ENCODE peak calls at places on chromosomes 12 and 14, in six cellular contexts. One of them, this sample, is unnamed.
A peak's percentile ranks its signal among the peaks of the same experiment; 100 is the strongest.

GRCh38 chr12:25500651-25501050 is 52.4 kb downstream of the LMNTD1 start:
- DNase-seq in K562: no peak
- DNase-seq in IMR-90: no peak
- DNase-seq in HepG2: no peak
- DNase-seq in GM12878: no peak
- DNase-seq in H1: no peak
- DNase-seq in this sample: no peak

GRCh38 chr14:34539407-34540180 is at the start of gene EAPP:
- DNase-seq in IMR-90: peak; percentile 97
- DNase-seq in HepG2: peak; percentile 100
- DNase-seq in H1: peak; percentile 91
- DNase-seq in K562: peak; percentile 96
- DNase-seq in GM12878: peak; percentile 80
- DNase-seq in this sample: peak; percentile 93

GRCh38 chr14:54253195-54253947 is 143.4 kb upstream of the CDKN3 start:
- DNase-seq in K562: no peak
- DNase-seq in HepG2: peak; percentile 30
- DNase-seq in H1: no peak
- DNase-seq in IMR-90: peak; percentile 89
- DNase-seq in GM12878: no peak
- DNase-seq in this sample: peak; percentile 33

GRCh38 chr12:18382486-18382885 is 121.2 kb downstream of the PIK3C2G start:
- DNase-seq in K562: no peak
- DNase-seq in HepG2: no peak
- DNase-seq in IMR-90: peak; percentile 49
- DNase-seq in H1: no peak
- DNase-seq in GM12878: no peak
- DNase-seq in this sample: no peak

GRCh38 chr12:2877959-2878732 is 1.1 kb downstream of the RHNO1 start:
- DNase-seq in K562: peak; percentile 44
- DNase-seq in H1: no peak
- DNase-seq in GM12878: no peak
- DNase-seq in HepG2: no peak
- DNase-seq in IMR-90: peak; percentile 53
- DNase-seq in this sample: no peak

GRCh38 chr14:69571879-69572633 is 2.6 kb downstream of the CCDC177 start:
- DNase-seq in IMR-90: peak; percentile 15
- DNase-seq in K562: peak; percentile 16
- DNase-seq in H1: peak; percentile 69
- DNase-seq in HepG2: peak; percentile 17
- DNase-seq in GM12878: no peak
- DNase-seq in this sample: no peak

GRCh38 chr14:76810953-76811400 is 1.7 kb downstream of the ANGEL1 start:
- DNase-seq in GM12878: no peak
- DNase-seq in K562: peak; percentile 55
- DNase-seq in IMR-90: peak; percentile 34
- DNase-seq in HepG2: peak; percentile 80
- DNase-seq in H1: no peak
- DNase-seq in this sample: peak; percentile 38

GRCh38 chr12:118020036-118020435 is 3.5 kb downstream of the RFC5 start:
- DNase-seq in K562: no peak
- DNase-seq in IMR-90: no peak
- DNase-seq in GM12878: no peak
- DNase-seq in H1: no peak
- DNase-seq in HepG2: no peak
- DNase-seq in this sample: no peak

GRCh38 chr14:78491015-78491414 is 320.8 kb downstream of the NRXN3 start:
- DNase-seq in HepG2: no peak
- DNase-seq in IMR-90: no peak
- DNase-seq in H1: no peak
- DNase-seq in K562: no peak
- DNase-seq in GM12878: no peak
- DNase-seq in this sample: no peak

GRCh38 chr12:93847517-93848452 is 170.6 kb downstream of the CRADD start:
- DNase-seq in H1: no peak
- DNase-seq in IMR-90: no peak
- DNase-seq in GM12878: peak; percentile 82
- DNase-seq in K562: no peak
- DNase-seq in HepG2: no peak
- DNase-seq in this sample: no peak

GRCh38 chr14:60161176-60162107 is 3.8 kb downstream of the DHRS7 start:
- DNase-seq in IMR-90: peak; percentile 18
- DNase-seq in K562: no peak
- DNase-seq in GM12878: no peak
- DNase-seq in HepG2: peak; percentile 38
- DNase-seq in H1: no peak
- DNase-seq in this sample: no peak

GRCh38 chr12:46401703-46402102 is 29.1 kb upstream of the SLC38A2 start:
- DNase-seq in H1: no peak
- DNase-seq in GM12878: no peak
- DNase-seq in K562: no peak
- DNase-seq in HepG2: no peak
- DNase-seq in IMR-90: peak; percentile 58
- DNase-seq in this sample: no peak

GRCh38 chr14:74549588-74549987 is 56.0 kb downstream of the ISCA2 start:
- DNase-seq in HepG2: no peak
- DNase-seq in H1: no peak
- DNase-seq in GM12878: no peak
- DNase-seq in IMR-90: no peak
- DNase-seq in K562: no peak
- DNase-seq in this sample: no peak

GRCh38 chr14:104926619-104927431 is 2.1 kb downstream of the PLD4 start:
- DNase-seq in H1: no peak
- DNase-seq in IMR-90: no peak
- DNase-seq in K562: no peak
- DNase-seq in GM12878: peak; percentile 88
- DNase-seq in HepG2: no peak
- DNase-seq in this sample: no peak

GRCh38 chr12:117105902-117106301 is 6.7 kb upstream of the TESC start:
- DNase-seq in H1: no peak
- DNase-seq in GM12878: peak; percentile 51
- DNase-seq in K562: no peak
- DNase-seq in HepG2: peak; percentile 56
- DNase-seq in IMR-90: no peak
- DNase-seq in this sample: no peak

GRCh38 chr12:3828888-3829287 is 44.3 kb downstream of the PARP11 start:
- DNase-seq in HepG2: no peak
- DNase-seq in K562: no peak
- DNase-seq in GM12878: no peak
- DNase-seq in H1: no peak
- DNase-seq in IMR-90: no peak
- DNase-seq in this sample: no peak

GRCh38 chr12:108063192-108063591 is 65.9 kb upstream of the WSCD2 start:
- DNase-seq in H1: no peak
- DNase-seq in GM12878: no peak
- DNase-seq in K562: peak; percentile 66
- DNase-seq in IMR-90: no peak
- DNase-seq in HepG2: peak; percentile 13
- DNase-seq in this sample: no peak

GRCh38 chr14:50647282-50647681 is 20.8 kb downstream of the SAV1 start:
- DNase-seq in H1: no peak
- DNase-seq in GM12878: peak; percentile 45
- DNase-seq in IMR-90: no peak
- DNase-seq in K562: no peak
- DNase-seq in HepG2: no peak
- DNase-seq in this sample: no peak

GRCh38 chr12:104668274-104668718 is 211.5 kb downstream of the CHST11 start:
- DNase-seq in GM12878: no peak
- DNase-seq in IMR-90: peak; percentile 62
- DNase-seq in H1: no peak
- DNase-seq in HepG2: no peak
- DNase-seq in K562: peak; percentile 38
- DNase-seq in this sample: no peak

GRCh38 chr12:129064201-129064881 is 211.1 kb downstream of the GLT1D1 start:
- DNase-seq in K562: no peak
- DNase-seq in HepG2: no peak
- DNase-seq in H1: no peak
- DNase-seq in IMR-90: no peak
- DNase-seq in GM12878: no peak
- DNase-seq in this sample: no peak

GRCh38 chr14:59022144-59022543 is 166.3 kb upstream of the DAAM1 start:
- DNase-seq in GM12878: no peak
- DNase-seq in HepG2: no peak
- DNase-seq in H1: no peak
- DNase-seq in K562: no peak
- DNase-seq in IMR-90: no peak
- DNase-seq in this sample: no peak

GRCh38 chr12:128606040-128606439 is 217.7 kb downstream of the SLC15A4 start:
- DNase-seq in GM12878: no peak
- DNase-seq in K562: no peak
- DNase-seq in H1: no peak
- DNase-seq in IMR-90: no peak
- DNase-seq in HepG2: no peak
- DNase-seq in this sample: no peak

GRCh38 chr14:67690011-67690410 is 5.6 kb downstream of the RDH11 start:
- DNase-seq in GM12878: no peak
- DNase-seq in IMR-90: no peak
- DNase-seq in K562: no peak
- DNase-seq in H1: no peak
- DNase-seq in HepG2: no peak
- DNase-seq in this sample: no peak

GRCh38 chr14:67698179-67698578 is 2.6 kb upstream of the RDH11 start:
- DNase-seq in H1: no peak
- DNase-seq in HepG2: no peak
- DNase-seq in GM12878: no peak
- DNase-seq in IMR-90: no peak
- DNase-seq in K562: no peak
- DNase-seq in this sample: no peak

GRCh38 chr14:67694791-67695393 is 672 bp downstream of the RDH11 start:
- DNase-seq in IMR-90: peak; percentile 95
- DNase-seq in HepG2: peak; percentile 92
- DNase-seq in H1: peak; percentile 62
- DNase-seq in GM12878: peak; percentile 76
- DNase-seq in K562: peak; percentile 88
- DNase-seq in this sample: peak; percentile 95

GRCh38 chr14:67697006-67697405 is 1.4 kb upstream of the RDH11 start:
- DNase-seq in K562: no peak
- DNase-seq in HepG2: no peak
- DNase-seq in IMR-90: no peak
- DNase-seq in H1: no peak
- DNase-seq in GM12878: no peak
- DNase-seq in this sample: no peak

GRCh38 chr14:67695394-67695949 is at the start of gene RDH11:
- DNase-seq in GM12878: peak; percentile 50
- DNase-seq in HepG2: peak; percentile 90
- DNase-seq in H1: peak; percentile 86
- DNase-seq in K562: peak; percentile 86
- DNase-seq in IMR-90: peak; percentile 89
- DNase-seq in this sample: peak; percentile 94
- TF ChIP-seq POLR2A in GM12878: peak; percentile 91
- TF ChIP-seq POLR2A in HepG2: peak; percentile 97
- TF ChIP-seq POLR2A in H1: peak; percentile 95
- TF ChIP-seq POLR2A in K562: peak; percentile 82
- TF ChIP-seq POLR2A in IMR-90: peak; percentile 92
- TF ChIP-seq POLR2A in this sample: peak; percentile 94

GRCh38 chr12:119249441-119249840 is 70.7 kb downstream of the HSPB8 start:
- DNase-seq in H1: no peak
- DNase-seq in IMR-90: no peak
- DNase-seq in GM12878: no peak
- DNase-seq in K562: no peak
- DNase-seq in HepG2: no peak
- DNase-seq in this sample: no peak

GRCh38 chr12:119247720-119248043 is 69.0 kb downstream of the HSPB8 start:
- DNase-seq in HepG2: no peak
- DNase-seq in IMR-90: no peak
- DNase-seq in H1: no peak
- DNase-seq in GM12878: no peak
- DNase-seq in K562: no peak
- DNase-seq in this sample: no peak

GRCh38 chr12:119247007-119247719 is 68.4 kb downstream of the HSPB8 start:
- DNase-seq in HepG2: no peak
- DNase-seq in K562: no peak
- DNase-seq in IMR-90: no peak
- DNase-seq in GM12878: no peak
- DNase-seq in H1: no peak
- DNase-seq in this sample: no peak

GRCh38 chr12:119241049-119241448 is 62.3 kb downstream of the HSPB8 start:
- DNase-seq in K562: no peak
- DNase-seq in H1: no peak
- DNase-seq in HepG2: no peak
- DNase-seq in IMR-90: no peak
- DNase-seq in GM12878: no peak
- DNase-seq in this sample: no peak

GRCh38 chr12:119245904-119246494 is 67.3 kb downstream of the HSPB8 start:
- DNase-seq in HepG2: peak; percentile 20
- DNase-seq in H1: no peak
- DNase-seq in K562: no peak
- DNase-seq in IMR-90: no peak
- DNase-seq in GM12878: no peak
- DNase-seq in this sample: no peak
- TF ChIP-seq RFX5 in HepG2: no peak
- TF ChIP-seq RFX5 in H1: no peak
- TF ChIP-seq RFX5 in K562: no peak
- TF ChIP-seq RFX5 in IMR-90: no peak
- TF ChIP-seq RFX5 in GM12878: no peak
- TF ChIP-seq RFX5 in this sample: no peak

GRCh38 chr12:92034858-92035401 is 110.7 kb downstream of the BTG1 start:
- DNase-seq in HepG2: peak; percentile 44
- DNase-seq in GM12878: peak; percentile 99
- DNase-seq in H1: no peak
- DNase-seq in IMR-90: peak; percentile 91
- DNase-seq in K562: peak; percentile 16
- DNase-seq in this sample: peak; percentile 24
- TF ChIP-seq POLR2A in HepG2: no peak
- TF ChIP-seq POLR2A in GM12878: peak; percentile 36
- TF ChIP-seq POLR2A in H1: no peak
- TF ChIP-seq POLR2A in IMR-90: no peak
- TF ChIP-seq POLR2A in K562: no peak
- TF ChIP-seq POLR2A in this sample: no peak

DNA sequence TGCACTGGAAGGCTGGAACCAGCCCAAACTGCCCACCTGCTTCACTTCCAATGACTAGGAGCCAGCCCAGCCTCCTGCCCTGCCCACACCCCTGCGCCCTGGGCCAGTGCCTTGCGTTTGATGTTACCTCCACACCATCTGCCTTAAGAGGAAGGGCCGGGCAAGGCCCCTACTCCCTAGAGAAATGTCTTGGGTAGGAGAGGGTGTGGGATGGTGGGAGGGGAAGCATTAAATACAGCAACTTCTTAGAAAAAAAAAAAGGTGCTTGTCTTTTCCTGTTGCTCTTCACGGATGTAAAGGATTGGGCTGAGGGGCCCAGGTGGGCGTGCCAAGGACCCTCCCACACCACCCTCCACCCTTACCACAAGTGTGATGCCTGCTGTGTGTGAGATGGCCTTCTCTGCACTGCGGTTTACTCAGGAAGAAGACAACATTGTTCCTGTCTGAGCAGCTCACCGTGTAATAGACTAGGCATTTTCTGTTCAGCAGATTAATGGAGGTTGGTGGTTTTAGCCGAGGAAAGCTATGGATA is 99.9 kb downstream of the NINJ2 start:
- DNase-seq in HepG2: no peak
- DNase-seq in K562: no peak
- DNase-seq in H1: no peak
- DNase-seq in GM12878: no peak
- DNase-seq in IMR-90: no peak
- DNase-seq in this sample: no peak
- TF ChIP-seq RFX5 in HepG2: no peak
- TF ChIP-seq RFX5 in K562: no peak
- TF ChIP-seq RFX5 in H1: no peak
- TF ChIP-seq RFX5 in GM12878: no peak
- TF ChIP-seq RFX5 in IMR-90: no peak
- TF ChIP-seq RFX5 in this sample: no peak